ENCODE peak calls at places on chromosome 3, in six cellular contexts. One of them, this sample, is unnamed.

GRCh38 chr3:183634707-183635106 is 716 bp upstream of the KLHL24 start:
- DNase-seq in mesenchymal stem cell: no peak
- DNase-seq in H1: no peak
- DNase-seq in neuronal stem cell: no peak
- DNase-seq in IMR-90: no peak
- DNase-seq in H9: no peak
- DNase-seq in this sample: no peak

GRCh38 chr3:19645093-19645492 is 288.9 kb downstream of the EFHB start:
- DNase-seq in neuronal stem cell: no peak
- DNase-seq in IMR-90: no peak
- DNase-seq in mesenchymal stem cell: no peak
- DNase-seq in H1: no peak
- DNase-seq in H9: no peak
- DNase-seq in this sample: no peak

GRCh38 chr3:107227091-107227490 is 150.1 kb upstream of the CCDC54 start:
- DNase-seq in H9: no peak
- DNase-seq in neuronal stem cell: no peak
- DNase-seq in mesenchymal stem cell: peak
- DNase-seq in IMR-90: peak
- DNase-seq in H1: no peak
- DNase-seq in this sample: no peak

GRCh38 chr3:73475717-73476116 is 149.0 kb downstream of the PDZRN3 start:
- DNase-seq in IMR-90: no peak
- DNase-seq in H1: no peak
- DNase-seq in neuronal stem cell: no peak
- DNase-seq in H9: no peak
- DNase-seq in mesenchymal stem cell: no peak
- DNase-seq in this sample: no peak

GRCh38 chr3:120172070-120172469 is 77.8 kb upstream of the GSK3B start:
- DNase-seq in mesenchymal stem cell: no peak
- DNase-seq in neuronal stem cell: no peak
- DNase-seq in H9: no peak
- DNase-seq in H1: no peak
- DNase-seq in IMR-90: peak
- DNase-seq in this sample: no peak

GRCh38 chr3:38117748-38118420 is 19.0 kb downstream of the ACAA1 start:
- DNase-seq in IMR-90: peak
- DNase-seq in H1: peak
- DNase-seq in neuronal stem cell: no peak
- DNase-seq in H9: peak
- DNase-seq in mesenchymal stem cell: peak
- DNase-seq in this sample: peak

GRCh38 chr3:77718326-77718725 is 678.4 kb downstream of the ROBO2 start:
- DNase-seq in neuronal stem cell: no peak
- DNase-seq in mesenchymal stem cell: no peak
- DNase-seq in H9: no peak
- DNase-seq in IMR-90: no peak
- DNase-seq in H1: no peak
- DNase-seq in this sample: peak

GRCh38 chr3:158471639-158472294 is 99.2 kb upstream of the MLF1 start:
- DNase-seq in neuronal stem cell: no peak
- DNase-seq in IMR-90: peak
- DNase-seq in H1: no peak
- DNase-seq in mesenchymal stem cell: peak
- DNase-seq in H9: no peak
- DNase-seq in this sample: no peak

GRCh38 chr3:29144807-29145206 is 136.1 kb upstream of the RBMS3 start:
- DNase-seq in H1: no peak
- DNase-seq in H9: no peak
- DNase-seq in neuronal stem cell: no peak
- DNase-seq in IMR-90: peak
- DNase-seq in mesenchymal stem cell: peak
- DNase-seq in this sample: no peak

GRCh38 chr3:64353256-64353655 is 128.0 kb upstream of the PRICKLE2 start:
- DNase-seq in H1: no peak
- DNase-seq in H9: no peak
- DNase-seq in mesenchymal stem cell: peak
- DNase-seq in neuronal stem cell: no peak
- DNase-seq in IMR-90: peak
- DNase-seq in this sample: no peak

GRCh38 chr3:64352596-64352989 is 127.3 kb upstream of the PRICKLE2 start:
- DNase-seq in H1: no peak
- DNase-seq in IMR-90: no peak
- DNase-seq in neuronal stem cell: no peak
- DNase-seq in mesenchymal stem cell: peak
- DNase-seq in H9: no peak
- DNase-seq in this sample: no peak

GRCh38 chr3:64349531-64349930 is 124.3 kb upstream of the PRICKLE2 start:
- DNase-seq in IMR-90: no peak
- DNase-seq in H9: no peak
- DNase-seq in H1: no peak
- DNase-seq in mesenchymal stem cell: no peak
- DNase-seq in neuronal stem cell: no peak
- DNase-seq in this sample: no peak

GRCh38 chr3:64354221-64354620 is 129.0 kb upstream of the PRICKLE2 start:
- DNase-seq in IMR-90: peak
- DNase-seq in mesenchymal stem cell: peak
- DNase-seq in H1: no peak
- DNase-seq in H9: no peak
- DNase-seq in neuronal stem cell: no peak
- DNase-seq in this sample: peak

GRCh38 chr3:64351713-64352595 is 126.7 kb upstream of the PRICKLE2 start:
- DNase-seq in mesenchymal stem cell: peak
- DNase-seq in IMR-90: peak
- DNase-seq in neuronal stem cell: no peak
- DNase-seq in H1: no peak
- DNase-seq in H9: no peak
- DNase-seq in this sample: peak
- H2BK120ac ChIP-seq in mesenchymal stem cell: peak
- H2BK120ac ChIP-seq in IMR-90: peak
- H2BK120ac ChIP-seq in neuronal stem cell: no peak
- H2BK120ac ChIP-seq in H1: no peak
- H2BK120ac ChIP-seq in H9: no peak
- H2BK120ac ChIP-seq in this sample: peak

GRCh38 chr3:48548731-48549705 is 7.6 kb downstream of the PFKFB4 start:
- DNase-seq in H9: peak
- DNase-seq in neuronal stem cell: peak
- DNase-seq in IMR-90: peak
- DNase-seq in H1: peak
- DNase-seq in mesenchymal stem cell: peak
- DNase-seq in this sample: peak
- H4K8ac ChIP-seq in H9: no peak
- H4K8ac ChIP-seq in neuronal stem cell: no peak
- H4K8ac ChIP-seq in IMR-90: peak
- H4K8ac ChIP-seq in H1: no peak
- H4K8ac ChIP-seq in mesenchymal stem cell: no peak
- H4K8ac ChIP-seq in this sample: no peak

DNA sequence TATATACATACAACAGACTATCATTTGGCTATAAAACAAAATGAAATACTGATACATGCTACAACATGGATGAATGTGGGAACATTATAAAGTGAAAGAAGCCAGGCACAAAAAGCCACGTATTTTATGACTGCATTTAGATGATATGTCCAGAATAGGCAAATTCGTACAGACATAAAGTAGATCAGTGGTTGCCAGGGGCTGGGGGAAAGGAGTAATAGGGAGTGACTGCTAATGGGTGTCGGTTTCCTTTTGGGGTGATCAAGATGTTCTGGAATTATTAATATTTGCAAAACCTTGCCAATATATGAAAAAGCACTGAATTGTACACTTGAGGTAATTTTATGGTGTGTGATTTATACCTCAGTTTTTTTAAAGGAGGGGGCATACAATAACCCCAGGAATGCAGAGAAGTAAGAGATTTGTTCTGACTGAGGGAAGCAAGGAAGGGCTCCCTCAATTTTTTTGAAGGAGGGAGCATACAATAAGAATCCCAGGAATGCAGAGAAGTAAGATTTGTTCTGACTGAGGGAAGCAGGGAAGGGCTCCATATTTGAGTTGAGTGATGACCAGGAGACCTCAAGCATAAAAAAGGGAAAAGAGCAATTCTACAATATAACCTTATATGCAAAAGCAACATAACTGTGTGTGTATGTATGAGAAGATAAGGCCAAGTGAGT is 6.2 kb downstream of the PSMD6 start:
- DNase-seq in neuronal stem cell: no peak
- DNase-seq in IMR-90: no peak
- DNase-seq in H1: no peak
- DNase-seq in H9: no peak
- DNase-seq in mesenchymal stem cell: no peak
- DNase-seq in this sample: no peak
- H3K14ac ChIP-seq in neuronal stem cell: no peak
- H3K14ac ChIP-seq in IMR-90: no peak
- H3K14ac ChIP-seq in H1: no peak
- H3K14ac ChIP-seq in H9: no peak
- H3K14ac ChIP-seq in mesenchymal stem cell: no peak
- H3K14ac ChIP-seq in this sample: no peak

DNA sequence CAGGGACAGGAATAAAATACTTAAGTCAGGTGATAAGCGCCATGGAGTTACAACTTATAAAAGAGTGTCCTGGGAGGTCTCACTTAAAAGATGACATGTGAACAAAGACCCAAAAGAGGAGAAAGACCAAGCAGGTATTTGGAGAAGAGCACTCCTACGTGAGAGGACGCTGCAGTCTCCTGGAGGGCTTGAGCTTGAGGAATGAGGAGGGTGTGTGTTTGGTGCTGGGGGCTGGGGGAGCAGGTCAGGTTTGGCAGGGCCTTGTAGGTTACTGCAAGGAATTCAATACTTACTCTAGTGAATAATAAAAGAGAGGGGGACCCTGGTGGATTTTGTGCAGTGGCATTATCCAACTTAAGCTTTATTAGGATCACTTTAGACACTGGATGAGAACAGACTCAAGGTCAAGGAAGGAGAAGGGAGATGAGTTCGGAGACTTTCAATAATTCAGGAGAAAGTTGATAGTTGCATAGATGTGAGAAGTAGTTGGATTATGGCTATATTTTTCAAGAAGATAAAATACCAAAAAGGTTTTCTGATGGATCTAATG is 32.4 kb downstream of the TNIK start:
- DNase-seq in H1: no peak
- DNase-seq in mesenchymal stem cell: no peak
- DNase-seq in neuronal stem cell: no peak
- DNase-seq in H9: no peak
- DNase-seq in IMR-90: no peak
- DNase-seq in this sample: no peak
- H2BK120ac ChIP-seq in H1: no peak
- H2BK120ac ChIP-seq in mesenchymal stem cell: no peak
- H2BK120ac ChIP-seq in neuronal stem cell: no peak
- H2BK120ac ChIP-seq in H9: peak
- H2BK120ac ChIP-seq in IMR-90: no peak
- H2BK120ac ChIP-seq in this sample: no peak

GRCh38 chr3:126085276-126085675 is 1.4 kb upstream of the SLC41A3 start:
- DNase-seq in neuronal stem cell: no peak
- DNase-seq in mesenchymal stem cell: no peak
- DNase-seq in H1: no peak
- DNase-seq in H9: no peak
- DNase-seq in IMR-90: no peak
- DNase-seq in this sample: no peak

GRCh38 chr3:126083913-126084514 is at the start of gene SLC41A3:
- DNase-seq in mesenchymal stem cell: peak
- DNase-seq in H1: peak
- DNase-seq in IMR-90: peak
- DNase-seq in H9: peak
- DNase-seq in neuronal stem cell: peak
- DNase-seq in this sample: peak

GRCh38 chr3:126085841-126086240 is 1.9 kb upstream of the SLC41A3 start:
- DNase-seq in mesenchymal stem cell: no peak
- DNase-seq in IMR-90: no peak
- DNase-seq in H1: no peak
- DNase-seq in neuronal stem cell: no peak
- DNase-seq in H9: no peak
- DNase-seq in this sample: no peak

GRCh38 chr3:126083511-126083912 is 412 bp downstream of the SLC41A3 start:
- DNase-seq in neuronal stem cell: peak
- DNase-seq in H9: peak
- DNase-seq in IMR-90: peak
- DNase-seq in mesenchymal stem cell: peak
- DNase-seq in H1: peak
- DNase-seq in this sample: peak

DNA sequence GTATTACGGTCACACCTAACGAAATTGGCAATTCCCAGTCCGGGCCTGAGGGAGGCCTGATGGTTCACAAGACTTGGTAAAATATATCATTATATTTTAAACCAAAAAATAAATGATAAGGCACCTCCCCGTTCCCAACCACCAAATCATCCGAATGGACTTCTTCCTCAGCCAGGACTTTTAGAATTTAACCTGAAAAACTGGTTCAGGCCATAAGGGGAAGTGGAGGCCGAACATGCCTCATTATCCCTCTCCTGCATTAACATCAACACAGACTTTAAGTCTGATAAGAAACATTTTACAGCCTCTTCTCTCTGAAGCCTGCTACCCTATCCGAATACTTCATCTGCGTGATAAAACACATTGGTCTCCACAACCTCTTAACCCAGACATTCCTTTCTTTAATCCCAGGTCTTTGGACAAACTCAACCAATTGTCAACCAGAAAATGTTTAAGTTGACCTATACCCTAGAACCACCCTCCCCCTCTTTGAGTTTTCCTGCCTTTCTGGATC is 800 bp upstream of the SLC41A3 start:
- DNase-seq in neuronal stem cell: no peak
- DNase-seq in IMR-90: no peak
- DNase-seq in mesenchymal stem cell: no peak
- DNase-seq in H9: no peak
- DNase-seq in H1: no peak
- DNase-seq in this sample: peak
- H4K8ac ChIP-seq in neuronal stem cell: no peak
- H4K8ac ChIP-seq in IMR-90: peak
- H4K8ac ChIP-seq in mesenchymal stem cell: no peak
- H4K8ac ChIP-seq in H9: no peak
- H4K8ac ChIP-seq in H1: no peak
- H4K8ac ChIP-seq in this sample: no peak

DNA sequence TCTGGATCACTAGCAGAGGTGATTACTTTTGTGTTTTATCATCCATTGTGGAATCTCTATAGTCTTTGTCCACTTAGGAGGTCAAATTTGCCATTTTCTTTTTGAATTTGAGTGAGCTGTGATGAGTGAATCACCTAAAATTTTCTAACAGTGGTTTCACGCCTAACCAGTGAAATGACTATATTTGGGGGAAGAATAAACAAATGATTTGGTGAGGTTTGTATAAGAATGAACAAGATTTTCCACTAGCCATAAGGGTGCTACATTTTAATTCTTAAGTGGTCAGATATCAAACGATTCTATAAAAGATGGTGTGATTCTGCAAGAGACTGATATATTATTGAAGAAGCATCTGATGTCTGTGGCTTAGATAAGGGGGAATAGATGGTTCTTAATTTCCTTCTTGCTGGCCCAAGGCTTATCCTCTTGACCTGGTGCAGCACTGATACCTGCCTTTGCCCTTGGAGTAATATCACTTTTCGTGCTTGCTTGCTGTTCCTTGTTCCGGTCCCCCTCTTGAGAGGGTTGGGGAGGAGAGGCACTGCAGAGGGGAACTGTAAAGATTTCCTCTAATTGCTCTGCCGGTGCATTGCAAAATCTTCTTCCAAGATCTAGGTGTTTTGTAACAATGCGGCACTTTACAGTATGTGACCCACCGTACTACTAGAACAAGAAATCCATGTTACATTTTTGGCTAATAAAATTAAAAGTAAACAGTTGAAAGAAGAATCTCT is 14.5 kb downstream of the C3orf20 start:
- DNase-seq in H9: no peak
- DNase-seq in IMR-90: no peak
- DNase-seq in mesenchymal stem cell: no peak
- DNase-seq in H1: no peak
- DNase-seq in neuronal stem cell: no peak
- DNase-seq in this sample: no peak
- H3K14ac ChIP-seq in H9: no peak
- H3K14ac ChIP-seq in IMR-90: no peak
- H3K14ac ChIP-seq in mesenchymal stem cell: no peak
- H3K14ac ChIP-seq in H1: no peak
- H3K14ac ChIP-seq in neuronal stem cell: no peak
- H3K14ac ChIP-seq in this sample: no peak